ENCODE peak calls at places on chromosome 4, in nine cellular contexts. Q is amygdala; G is activated T-helper 9 cell treated with anti-CD3 and anti-CD28 coated beads, Interleukin-2, amount 50 U/mL, for 16 hours; V is stimulated activated CD8-positive, alpha-beta memory T cell treated with anti-CD3 and anti-CD28 coated beads, Interleukin-7, amount 100 ng/mL, for 24 hours; Y is WTC11; O is iris pigment epithelial cell; T is activated CD4-positive, alpha-beta T cell treated with anti-CD3 and anti-CD28 coated beads for 24 hours; E is NCI-H1417 treated with DMSO at 0.1 percent for 48 hours; X is progenitor cell of endocrine pancreas. R is an unnamed sample.

GRCh38 chr4:111501946-111502345 is 643.3 kb upstream of the FAM241A start:
- DNase-seq in Q (no peak), G (no peak), V (no peak), Y (no peak), O (peak), T (no peak), E (no peak), X (no peak), R (no peak)

GRCh38 chr4:110808371-110808878 is 185.5 kb upstream of the PITX2 start:
- DNase-seq in Q (no peak), G (no peak), V (no peak), Y (no peak), O (peak), T (no peak), E (no peak), X (no peak), R (no peak)

GRCh38 chr4:36241771-36242170 is 2.5 kb downstream of the ARAP2 start:
- DNase-seq in Q (no peak), G (no peak), V (no peak), Y (no peak), O (no peak), T (no peak), E (no peak), X (no peak), R (no peak)

GRCh38 chr4:142858965-142859364 is 12.9 kb upstream of the INPP4B start:
- DNase-seq in Q (no peak), G (no peak), V (no peak), Y (no peak), O (no peak), T (no peak), E (no peak), X (no peak), R (no peak)

GRCh38 chr4:67723949-67724348 is 23.0 kb upstream of the UBA6 start:
- DNase-seq in Q (no peak), G (no peak), V (no peak), Y (peak), O (no peak), T (no peak), E (no peak), X (no peak), R (peak)

GRCh38 chr4:105025263-105026017 is 121.2 kb upstream of the TET2 start:
- DNase-seq in Q (no peak), G (no peak), V (no peak), Y (peak), O (no peak), T (no peak), E (no peak), X (no peak), R (no peak)

GRCh38 chr4:51831133-51831532 is 11.8 kb upstream of the DCUN1D4 start:
- DNase-seq in Q (peak), G (peak), V (peak), Y (peak), O (peak), T (peak), E (no peak), X (peak), R (no peak)

GRCh38 chr4:137430171-137430570 is 102.1 kb downstream of the PCDH18 start:
- DNase-seq in Q (no peak), G (no peak), V (no peak), Y (no peak), O (no peak), T (no peak), E (no peak), X (no peak), R (no peak)

GRCh38 chr4:9970399-9971011 is 50.8 kb downstream of the SLC2A9 start:
- DNase-seq in Q (no peak), G (no peak), V (no peak), Y (no peak), O (no peak), T (no peak), E (no peak), X (no peak), R (no peak)

GRCh38 chr4:81723927-81724587 is 252.3 kb upstream of the RASGEF1B start:
- DNase-seq in Q (no peak), G (no peak), V (no peak), Y (no peak), O (peak), T (no peak), E (no peak), X (no peak), R (no peak)

GRCh38 chr4:176443117-176443516 is 123.4 kb downstream of the SPCS3 start:
- DNase-seq in Q (no peak), G (no peak), V (no peak), Y (no peak), O (peak), T (no peak), E (no peak), X (no peak), R (no peak)

GRCh38 chr4:16196482-16197393 is 29.5 kb downstream of the TAPT1 start:
- DNase-seq in Q (no peak), G (no peak), V (no peak), Y (no peak), O (peak), T (no peak), E (no peak), X (no peak), R (no peak)

GRCh38 chr4:78599931-78600375 is 48.4 kb downstream of the ANXA3 start:
- DNase-seq in Q (no peak), G (no peak), V (no peak), Y (no peak), O (no peak), T (no peak), E (no peak), X (no peak), R (no peak)

GRCh38 chr4:23023666-23024065 is 330.9 kb downstream of the GBA3 start:
- DNase-seq in Q (no peak), G (no peak), V (no peak), Y (no peak), O (no peak), T (no peak), E (no peak), X (no peak), R (no peak)

GRCh38 chr4:5708171-5708828 is at the start of gene EVC2:
- DNase-seq in Q (peak), G (no peak), V (no peak), Y (peak), O (peak), T (no peak), E (no peak), X (peak), R (no peak)

GRCh38 chr4:24024597-24024996 is 134.8 kb upstream of the PPARGC1A start:
- DNase-seq in Q (no peak), G (no peak), V (no peak), Y (no peak), O (peak), T (no peak), E (no peak), X (no peak), R (no peak)

GRCh38 chr4:82865592-82865991 is 25.4 kb downstream of the SEC31A start:
- DNase-seq in Q (no peak), G (no peak), V (no peak), Y (no peak), O (peak), T (no peak), E (no peak), X (no peak), R (no peak)

GRCh38 chr4:153273736-153274135 is 69.5 kb downstream of the TRIM2 start:
- DNase-seq in Q (no peak), G (no peak), V (no peak), Y (no peak), O (no peak), T (no peak), E (no peak), X (no peak), R (no peak)

GRCh38 chr4:142265536-142265935 is 580.6 kb downstream of the INPP4B start:
- DNase-seq in Q (no peak), G (no peak), V (no peak), Y (no peak), O (peak), T (no peak), E (no peak), X (no peak), R (no peak)

GRCh38 chr4:850323-850945 is 24.5 kb upstream of the CPLX1 start:
- DNase-seq in Q (no peak), G (no peak), V (no peak), Y (no peak), O (no peak), T (no peak), E (no peak), X (no peak), R (no peak)

GRCh38 chr4:147453561-147454141 is 27.2 kb upstream of the EDNRA start:
- DNase-seq in Q (no peak), G (no peak), V (no peak), Y (no peak), O (peak), T (no peak), E (no peak), X (no peak), R (no peak)

GRCh38 chr4:45662996-45663395 is 460.9 kb downstream of the GABRG1 start:
- DNase-seq in Q (peak), G (no peak), V (no peak), Y (no peak), O (peak), T (no peak), E (no peak), X (no peak), R (no peak)

GRCh38 chr4:8703401-8703696 is 110.8 kb downstream of the CPZ start:
- DNase-seq in Q (no peak), G (no peak), V (no peak), Y (peak), O (no peak), T (no peak), E (no peak), X (no peak), R (no peak)

GRCh38 chr4:15250021-15250441 is 177.8 kb upstream of the C1QTNF7 start:
- DNase-seq in Q (no peak), G (no peak), V (no peak), Y (no peak), O (no peak), T (no peak), E (no peak), X (no peak), R (no peak)

GRCh38 chr4:76087007-76087769 is 12.7 kb downstream of the ART3 start:
- DNase-seq in Q (peak), G (no peak), V (no peak), Y (peak), O (peak), T (no peak), E (peak), X (peak), R (peak)

GRCh38 chr4:88005086-88005485 is 2.3 kb upstream of the PKD2 start:
- DNase-seq in Q (no peak), G (no peak), V (no peak), Y (no peak), O (no peak), T (no peak), E (no peak), X (no peak), R (no peak)

GRCh38 chr4:184281231-184282139 is 63.8 kb upstream of the ENPP6 start:
- DNase-seq in Q (no peak), G (no peak), V (no peak), Y (no peak), O (no peak), T (no peak), E (no peak), X (no peak), R (peak)

GRCh38 chr4:185799442-185799841 is 12.6 kb downstream of the SORBS2 start:
- DNase-seq in Q (no peak), G (no peak), V (no peak), Y (no peak), O (no peak), T (no peak), E (no peak), X (no peak), R (no peak)

GRCh38 chr4:56127698-56128097 is 179.0 kb downstream of the CEP135 start:
- DNase-seq in Q (no peak), G (no peak), V (no peak), Y (no peak), O (no peak), T (no peak), E (no peak), X (no peak), R (no peak)

GRCh38 chr4:138911903-138912713 is 103.5 kb upstream of the NOCT start:
- DNase-seq in Q (no peak), G (no peak), V (no peak), Y (no peak), O (no peak), T (no peak), E (peak), X (no peak), R (no peak)

GRCh38 chr4:19532120-19532848 is 719.4 kb upstream of the SLIT2 start:
- DNase-seq in Q (no peak), G (no peak), V (no peak), Y (no peak), O (peak), T (no peak), E (no peak), X (no peak), R (no peak)

GRCh38 chr4:105389167-105389566 is 84.7 kb downstream of the PPA2 start:
- DNase-seq in Q (no peak), G (no peak), V (no peak), Y (no peak), O (peak), T (no peak), E (no peak), X (no peak), R (no peak)